ENCODE peak calls at places on chromosomes 7 and 10, in nine cellular contexts. Z is activated B cell treated with CpG ODN at 0.5 μM for 24 hours, J is left lung, A is glutamatergic neuron, P is kidney, M is prostate gland, U is tibial nerve, X is heart right ventricle, N is colonic mucosa. K is an unnamed sample.

GRCh38 chr7:74349621-74350020 is 60.4 kb downstream of the CLIP2 start:
- DNase-seq in Z (no peak), J (no peak), A (no peak), P (no peak), M (no peak), U (no peak), X (no peak), N (no peak), K (no peak)

GRCh38 chr7:47640215-47640739 is 58.4 kb upstream of the TNS3 start:
- DNase-seq in Z (no peak), J (no peak), A (no peak), P (no peak), M (no peak), U (no peak), X (no peak), N (no peak), K (no peak)

GRCh38 chr7:18481776-18482175 is 13.8 kb upstream of the HDAC9 start:
- DNase-seq in Z (no peak), J (no peak), A (no peak), P (no peak), M (no peak), U (no peak), X (no peak), N (no peak), K (no peak)

GRCh38 chr10:73244866-73245477 is 2.1 kb downstream of the DNAJC9 start:
- DNase-seq in Z (no peak), J (no peak), A (no peak), P (no peak), M (no peak), U (no peak), X (no peak), N (no peak), K (no peak)

GRCh38 chr7:124432009-124432578 is 333.5 kb downstream of the GPR37 start:
- DNase-seq in Z (no peak), J (no peak), A (no peak), P (no peak), M (no peak), U (no peak), X (no peak), N (no peak), K (no peak)

GRCh38 chr10:52485486-52485885 is 171.4 kb downstream of the DKK1 start:
- DNase-seq in Z (no peak), J (no peak), A (no peak), P (no peak), M (no peak), U (no peak), X (no peak), N (no peak), K (no peak)

GRCh38 chr10:128210215-128211063 is 84.2 kb upstream of the MKI67 start:
- DNase-seq in Z (peak), J (peak), A (peak), P (peak), M (peak), U (peak), X (peak), N (peak), K (peak)

GRCh38 chr10:23478570-23478969 is 39.7 kb downstream of the OTUD1 start:
- DNase-seq in Z (no peak), J (no peak), A (no peak), P (no peak), M (no peak), U (no peak), X (no peak), N (no peak), K (no peak)

GRCh38 chr7:136637826-136638225 is 230.6 kb upstream of the CHRM2 start:
- DNase-seq in Z (no peak), J (no peak), A (no peak), P (no peak), M (no peak), U (no peak), X (no peak), N (no peak), K (no peak)

GRCh38 chr10:69479241-69479730 is 28.0 kb downstream of the TSPAN15 start:
- DNase-seq in Z (no peak), J (no peak), A (peak), P (peak), M (no peak), U (no peak), X (peak), N (no peak), K (no peak)

GRCh38 chr10:21452203-21452602 is 73.3 kb downstream of the SKIDA1 start:
- DNase-seq in Z (no peak), J (no peak), A (no peak), P (no peak), M (no peak), U (no peak), X (no peak), N (no peak), K (no peak)

GRCh38 chr7:40474790-40475680 is 340.2 kb downstream of the SUGCT start:
- DNase-seq in Z (no peak), J (no peak), A (no peak), P (no peak), M (no peak), U (no peak), X (no peak), N (no peak), K (no peak)

GRCh38 chr7:143518521-143518920 is 40.8 kb downstream of the TAS2R41 start:
- DNase-seq in Z (no peak), J (no peak), A (no peak), P (no peak), M (no peak), U (no peak), X (no peak), N (no peak), K (no peak)

GRCh38 chr7:125316451-125316850 is 386.8 kb upstream of the POT1 start:
- DNase-seq in Z (no peak), J (peak), A (peak), P (no peak), M (no peak), U (no peak), X (no peak), N (no peak), K (no peak)

GRCh38 chr7:1427064-1427657 is 32.1 kb downstream of the MICALL2 start:
- DNase-seq in Z (no peak), J (no peak), A (no peak), P (no peak), M (no peak), U (no peak), X (no peak), N (no peak), K (no peak)

GRCh38 chr10:15245530-15245929 is 77.0 kb upstream of the NMT2 start:
- DNase-seq in Z (no peak), J (no peak), A (peak), P (no peak), M (no peak), U (no peak), X (no peak), N (no peak), K (no peak)

GRCh38 chr7:134315679-134316538 is 821 bp downstream of the SLC35B4 start:
- DNase-seq in Z (no peak), J (no peak), A (no peak), P (no peak), M (no peak), U (no peak), X (no peak), N (no peak), K (no peak)

GRCh38 chr10:71984126-71984797 is 20.1 kb downstream of the CHST3 start:
- DNase-seq in Z (no peak), J (no peak), A (no peak), P (no peak), M (no peak), U (no peak), X (no peak), N (no peak), K (no peak)

GRCh38 chr7:141593134-141593533 is 41.9 kb downstream of the AGK start:
- DNase-seq in Z (no peak), J (no peak), A (no peak), P (no peak), M (no peak), U (no peak), X (no peak), N (no peak), K (no peak)

GRCh38 chr7:128166603-128167315 is 74.3 kb upstream of the LEP start:
- DNase-seq in Z (peak), J (no peak), A (peak), P (peak), M (no peak), U (no peak), X (no peak), N (no peak), K (no peak)

GRCh38 chr7:96303105-96303685 is 18.7 kb downstream of the SLC25A13 start:
- DNase-seq in Z (no peak), J (no peak), A (no peak), P (no peak), M (peak), U (no peak), X (no peak), N (peak), K (no peak)

GRCh38 chr7:103542470-103542869 is 96.5 kb upstream of the SLC26A5 start:
- DNase-seq in Z (no peak), J (no peak), A (no peak), P (no peak), M (no peak), U (no peak), X (no peak), N (no peak), K (no peak)

GRCh38 chr7:40008218-40008815 is 58.3 kb downstream of the CDK13 start:
- DNase-seq in Z (no peak), J (no peak), A (no peak), P (no peak), M (no peak), U (no peak), X (no peak), N (no peak), K (no peak)

GRCh38 chr10:83915801-83916200 is 223.5 kb upstream of the GHITM start:
- DNase-seq in Z (no peak), J (no peak), A (no peak), P (no peak), M (no peak), U (no peak), X (no peak), N (no peak), K (no peak)

GRCh38 chr7:81213394-81213793 is 294.5 kb upstream of the SEMA3C start:
- DNase-seq in Z (no peak), J (no peak), A (no peak), P (no peak), M (no peak), U (no peak), X (no peak), N (no peak), K (no peak)

GRCh38 chr10:91551856-91552255 is 81.0 kb downstream of the PPP1R3C start:
- DNase-seq in Z (no peak), J (peak), A (peak), P (peak), M (no peak), U (no peak), X (peak), N (peak), K (no peak)

GRCh38 chr7:5324961-5325360 is 42.2 kb downstream of the SLC29A4 start:
- DNase-seq in Z (no peak), J (no peak), A (no peak), P (peak), M (no peak), U (no peak), X (no peak), N (no peak), K (no peak)

GRCh38 chr7:150800576-150801241 is at the start of gene TMEM176A:
- DNase-seq in Z (no peak), J (no peak), A (peak), P (peak), M (no peak), U (no peak), X (no peak), N (peak), K (no peak)

GRCh38 chr10:1638889-1639418 is 98.4 kb downstream of the ADARB2 start:
- DNase-seq in Z (no peak), J (no peak), A (no peak), P (peak), M (no peak), U (no peak), X (no peak), N (no peak), K (no peak)

GRCh38 chr7:82789883-82790609 is 346.5 kb upstream of the CACNA2D1 start:
- DNase-seq in Z (no peak), J (no peak), A (no peak), P (no peak), M (no peak), U (no peak), X (no peak), N (no peak), K (no peak)

GRCh38 chr7:72437061-72437460 is 24.9 kb upstream of the CALN1 start:
- DNase-seq in Z (no peak), J (no peak), A (no peak), P (no peak), M (no peak), U (no peak), X (no peak), N (no peak), K (no peak)

GRCh38 chr10:113450046-113450445 is 102.8 kb upstream of the HABP2 start:
- DNase-seq in Z (no peak), J (no peak), A (no peak), P (no peak), M (no peak), U (no peak), X (no peak), N (peak), K (no peak)

GRCh38 chr10:119496282-119496681 is 46.2 kb downstream of the RGS10 start:
- DNase-seq in Z (no peak), J (no peak), A (no peak), P (peak), M (no peak), U (no peak), X (no peak), N (no peak), K (no peak)

GRCh38 chr10:113086282-113086681 is 136.2 kb downstream of the TCF7L2 start:
- DNase-seq in Z (no peak), J (no peak), A (no peak), P (no peak), M (no peak), U (no peak), X (no peak), N (peak), K (no peak)

GRCh38 chr10:34045571-34046190 is 711.2 kb upstream of the NRP1 start:
- DNase-seq in Z (no peak), J (no peak), A (no peak), P (no peak), M (no peak), U (no peak), X (no peak), N (no peak), K (no peak)

GRCh38 chr7:95205821-95206220 is 118.5 kb downstream of the PON1 start:
- DNase-seq in Z (no peak), J (no peak), A (no peak), P (no peak), M (no peak), U (no peak), X (no peak), N (no peak), K (no peak)

GRCh38 chr7:112420236-112420945 is 29.9 kb upstream of the IFRD1 start:
- DNase-seq in Z (no peak), J (no peak), A (no peak), P (no peak), M (peak), U (no peak), X (no peak), N (no peak), K (no peak)

GRCh38 chr7:82506208-82506607 is 62.6 kb upstream of the CACNA2D1 start:
- DNase-seq in Z (no peak), J (no peak), A (no peak), P (no peak), M (no peak), U (no peak), X (no peak), N (no peak), K (no peak)

GRCh38 chr10:104479906-104480579 is 126.4 kb downstream of the CFAP58 start:
- DNase-seq in Z (no peak), J (no peak), A (no peak), P (peak), M (no peak), U (no peak), X (no peak), N (no peak), K (no peak)

GRCh38 chr7:133139350-133139749 is 57.5 kb upstream of the CHCHD3 start:
- DNase-seq in Z (no peak), J (no peak), A (peak), P (no peak), M (no peak), U (no peak), X (no peak), N (no peak), K (no peak)
- TF ChIP-seq CTCF in Z (no peak), J (no peak), A (peak), P (peak), M (no peak), U (no peak), X (no peak), N (no peak), K (peak)

GRCh38 chr7:25148772-25149575 is 23.9 kb upstream of the CYCS start:
- DNase-seq in Z (no peak), J (no peak), A (no peak), P (no peak), M (no peak), U (no peak), X (no peak), N (no peak), K (no peak)
- TF ChIP-seq CTCF in Z (no peak), J (no peak), A (no peak), P (no peak), M (no peak), U (no peak), X (no peak), N (no peak), K (no peak)

GRCh38 chr7:69211336-69211735 is 386.9 kb upstream of the AUTS2 start:
- DNase-seq in Z (no peak), J (no peak), A (peak), P (no peak), M (no peak), U (no peak), X (no peak), N (no peak), K (no peak)

GRCh38 chr7:69208848-69209247 is 389.4 kb upstream of the AUTS2 start:
- DNase-seq in Z (no peak), J (no peak), A (no peak), P (no peak), M (no peak), U (no peak), X (no peak), N (no peak), K (no peak)

GRCh38 chr7:69213882-69214281 is 384.4 kb upstream of the AUTS2 start:
- DNase-seq in Z (no peak), J (no peak), A (no peak), P (no peak), M (no peak), U (no peak), X (no peak), N (no peak), K (no peak)

DNA sequence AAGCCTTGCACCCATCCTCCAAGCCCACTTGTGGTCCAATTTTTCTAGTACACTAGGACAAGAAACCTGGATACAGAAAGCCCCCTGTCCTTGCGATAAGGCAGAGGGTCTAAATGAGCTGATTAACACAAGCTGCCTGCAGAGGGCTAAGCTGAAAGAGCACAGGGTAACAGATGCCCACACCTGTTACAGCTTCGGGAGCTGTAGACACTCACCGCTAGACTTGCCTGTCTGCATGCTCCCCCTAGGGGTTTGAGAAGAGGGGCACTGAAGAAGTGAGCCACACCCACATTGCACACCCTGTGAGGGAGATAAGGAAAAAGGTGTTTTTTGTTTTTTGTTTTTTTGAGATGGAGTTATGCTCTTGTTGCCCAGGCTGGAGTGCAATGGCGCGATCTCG is 386.5 kb upstream of the AUTS2 start:
- DNase-seq in Z (no peak), J (no peak), A (peak), P (no peak), M (no peak), U (no peak), X (no peak), N (no peak), K (no peak)
- TF ChIP-seq CTCF in Z (no peak), J (no peak), A (peak), P (no peak), M (no peak), U (no peak), X (no peak), N (no peak), K (no peak)

GRCh38 chr7:105654095-105654686 is 72.9 kb upstream of the EFCAB10 start:
- DNase-seq in Z (no peak), J (no peak), A (no peak), P (no peak), M (no peak), U (no peak), X (no peak), N (no peak), K (no peak)

GRCh38 chr7:105655901-105656380 is 74.6 kb upstream of the EFCAB10 start:
- DNase-seq in Z (no peak), J (no peak), A (no peak), P (no peak), M (no peak), U (no peak), X (no peak), N (no peak), K (no peak)

GRCh38 chr7:105653441-105654005 is 72.2 kb upstream of the EFCAB10 start:
- DNase-seq in Z (no peak), J (no peak), A (no peak), P (no peak), M (no peak), U (no peak), X (no peak), N (no peak), K (no peak)

GRCh38 chr7:105654994-105655900 is 74.0 kb upstream of the EFCAB10 start:
- DNase-seq in Z (no peak), J (peak), A (no peak), P (peak), M (no peak), U (no peak), X (peak), N (no peak), K (no peak)

DNA sequence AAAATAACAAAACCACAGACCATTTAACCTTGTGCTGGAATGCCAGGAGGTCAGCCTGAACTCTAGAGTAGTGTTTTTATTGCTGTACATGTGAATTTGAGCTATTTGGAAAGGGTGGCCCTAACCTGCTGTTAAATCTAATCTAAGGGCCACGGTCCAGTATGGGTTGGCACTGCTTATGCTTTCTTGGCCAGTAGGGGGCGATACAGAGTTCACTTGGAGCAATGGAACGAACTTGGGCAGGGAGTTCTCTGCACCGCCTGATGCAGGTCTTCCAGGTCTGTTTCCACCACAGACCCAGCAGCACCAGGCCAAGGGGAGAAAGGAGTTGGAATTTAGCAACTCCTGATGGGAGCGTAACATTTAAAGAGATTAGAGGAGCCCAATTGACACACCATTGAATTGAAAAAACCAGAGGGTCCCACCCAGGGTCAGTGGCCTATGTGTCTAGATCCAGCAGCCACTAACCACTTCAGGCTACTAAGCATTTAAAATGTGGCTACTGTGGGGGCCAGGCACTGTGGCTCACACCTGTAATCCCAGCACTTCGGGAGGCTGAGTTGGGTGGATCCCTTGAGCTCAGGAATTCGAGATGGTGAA is 75.7 kb upstream of the EFCAB10 start:
- DNase-seq in Z (peak), J (no peak), A (peak), P (no peak), M (no peak), U (peak), X (no peak), N (peak), K (no peak)
- TF ChIP-seq CTCF in Z (no peak), J (peak), A (peak), P (peak), M (peak), U (peak), X (peak), N (peak), K (peak)